ENCODE peak calls at places on chromosomes 5 and 9, in seven cellular contexts. One of them, this sample, is unnamed.

GRCh38 chr9:1058826-1059225 is 8.7 kb downstream of the DMRT2 start:
- DNase-seq in K562: no peak
- DNase-seq in HCT116: no peak
- DNase-seq in H1: no peak
- DNase-seq in GM12878: no peak
- DNase-seq in HepG2: no peak
- DNase-seq in SK-N-SH: no peak
- DNase-seq in this sample: no peak

GRCh38 chr5:74536658-74537057 is 103.9 kb downstream of the ENC1 start:
- DNase-seq in H1: no peak
- DNase-seq in GM12878: no peak
- DNase-seq in SK-N-SH: no peak
- DNase-seq in K562: no peak
- DNase-seq in HepG2: no peak
- DNase-seq in HCT116: no peak
- DNase-seq in this sample: no peak

GRCh38 chr5:94906750-94907149 is 288.3 kb downstream of the SLF1 start:
- DNase-seq in K562: no peak
- DNase-seq in GM12878: no peak
- DNase-seq in HepG2: no peak
- DNase-seq in HCT116: no peak
- DNase-seq in SK-N-SH: no peak
- DNase-seq in H1: no peak
- DNase-seq in this sample: no peak

GRCh38 chr5:1329111-1329579 is 15.8 kb downstream of the CLPTM1L start:
- DNase-seq in HCT116: no peak
- DNase-seq in K562: no peak
- DNase-seq in HepG2: no peak
- DNase-seq in SK-N-SH: no peak
- DNase-seq in GM12878: no peak
- DNase-seq in H1: no peak
- DNase-seq in this sample: no peak

GRCh38 chr9:76269789-76270188 is 124.4 kb downstream of the RFK start:
- DNase-seq in H1: no peak
- DNase-seq in GM12878: no peak
- DNase-seq in HCT116: no peak
- DNase-seq in SK-N-SH: no peak
- DNase-seq in HepG2: no peak
- DNase-seq in K562: no peak
- DNase-seq in this sample: no peak

GRCh38 chr9:116686135-116686534 is 970 bp upstream of the TRIM32 start:
- DNase-seq in GM12878: no peak
- DNase-seq in H1: no peak
- DNase-seq in K562: no peak
- DNase-seq in HCT116: no peak
- DNase-seq in SK-N-SH: no peak
- DNase-seq in HepG2: no peak
- DNase-seq in this sample: no peak

GRCh38 chr9:15253197-15253596 is 53.8 kb downstream of the TTC39B start:
- DNase-seq in GM12878: no peak
- DNase-seq in HepG2: no peak
- DNase-seq in HCT116: no peak
- DNase-seq in K562: no peak
- DNase-seq in SK-N-SH: no peak
- DNase-seq in H1: no peak
- DNase-seq in this sample: no peak

GRCh38 chr9:136312436-136312835 is 8.5 kb upstream of the CCDC187 start:
- DNase-seq in K562: peak; percentile 60
- DNase-seq in GM12878: no peak
- DNase-seq in HCT116: no peak
- DNase-seq in HepG2: no peak
- DNase-seq in H1: no peak
- DNase-seq in SK-N-SH: peak; percentile 92
- DNase-seq in this sample: peak; percentile 67

GRCh38 chr9:136551401-136552116 is 5.7 kb upstream of the NOTCH1 start:
- DNase-seq in GM12878: no peak
- DNase-seq in HepG2: no peak
- DNase-seq in K562: peak; percentile 55
- DNase-seq in SK-N-SH: no peak
- DNase-seq in HCT116: no peak
- DNase-seq in H1: no peak
- DNase-seq in this sample: peak; percentile 81

GRCh38 chr9:109254317-109254716 is 66.5 kb downstream of the EPB41L4B start:
- DNase-seq in SK-N-SH: no peak
- DNase-seq in K562: no peak
- DNase-seq in H1: no peak
- DNase-seq in GM12878: no peak
- DNase-seq in HepG2: no peak
- DNase-seq in HCT116: no peak
- DNase-seq in this sample: no peak

GRCh38 chr9:16367605-16368424 is 502.7 kb downstream of the BNC2 start:
- DNase-seq in K562: no peak
- DNase-seq in HCT116: no peak
- DNase-seq in H1: no peak
- DNase-seq in HepG2: no peak
- DNase-seq in GM12878: no peak
- DNase-seq in SK-N-SH: no peak
- DNase-seq in this sample: no peak

GRCh38 chr9:77305622-77306365 is 128.5 kb downstream of the VPS13A start:
- DNase-seq in HepG2: no peak
- DNase-seq in K562: no peak
- DNase-seq in SK-N-SH: no peak
- DNase-seq in H1: no peak
- DNase-seq in HCT116: no peak
- DNase-seq in GM12878: no peak
- DNase-seq in this sample: no peak

GRCh38 chr9:87076825-87077224 is 129.5 kb upstream of the GAS1 start:
- DNase-seq in H1: no peak
- DNase-seq in HCT116: no peak
- DNase-seq in K562: no peak
- DNase-seq in SK-N-SH: no peak
- DNase-seq in HepG2: no peak
- DNase-seq in GM12878: no peak
- DNase-seq in this sample: no peak

GRCh38 chr5:161535762-161536161 is 10.8 kb downstream of the GABRB2 start:
- DNase-seq in SK-N-SH: no peak
- DNase-seq in HepG2: no peak
- DNase-seq in HCT116: no peak
- DNase-seq in H1: no peak
- DNase-seq in K562: no peak
- DNase-seq in GM12878: no peak
- DNase-seq in this sample: no peak

GRCh38 chr5:135033026-135033861 is 784 bp downstream of the PITX1 start:
- DNase-seq in HepG2: peak; percentile 18
- DNase-seq in K562: peak; percentile 56
- DNase-seq in HCT116: no peak
- DNase-seq in GM12878: no peak
- DNase-seq in H1: no peak
- DNase-seq in SK-N-SH: peak; percentile 74
- DNase-seq in this sample: no peak

GRCh38 chr5:95068303-95068702 is 216.6 kb downstream of the MCTP1 start:
- DNase-seq in H1: no peak
- DNase-seq in HCT116: no peak
- DNase-seq in SK-N-SH: no peak
- DNase-seq in HepG2: no peak
- DNase-seq in K562: no peak
- DNase-seq in GM12878: no peak
- DNase-seq in this sample: no peak

GRCh38 chr9:89097219-89097618 is 81.4 kb downstream of the SHC3 start:
- DNase-seq in K562: no peak
- DNase-seq in H1: no peak
- DNase-seq in HCT116: no peak
- DNase-seq in SK-N-SH: no peak
- DNase-seq in GM12878: no peak
- DNase-seq in HepG2: no peak
- DNase-seq in this sample: no peak

GRCh38 chr9:130579738-130580463 is 524 bp downstream of the FUBP3 start:
- DNase-seq in HepG2: no peak
- DNase-seq in SK-N-SH: no peak
- DNase-seq in GM12878: no peak
- DNase-seq in H1: no peak
- DNase-seq in HCT116: no peak
- DNase-seq in K562: peak; percentile 21
- DNase-seq in this sample: no peak

GRCh38 chr5:123807177-123807900 is 295.4 kb downstream of the CSNK1G3 start:
- DNase-seq in K562: no peak
- DNase-seq in HepG2: no peak
- DNase-seq in SK-N-SH: no peak
- DNase-seq in GM12878: no peak
- DNase-seq in H1: no peak
- DNase-seq in HCT116: no peak
- DNase-seq in this sample: peak; percentile 85

GRCh38 chr5:51279983-51280382 is 103.3 kb upstream of the ISL1 start:
- DNase-seq in HepG2: no peak
- DNase-seq in GM12878: no peak
- DNase-seq in SK-N-SH: peak; percentile 47
- DNase-seq in K562: no peak
- DNase-seq in H1: no peak
- DNase-seq in HCT116: no peak
- DNase-seq in this sample: peak; percentile 23

GRCh38 chr9:4207881-4208615 is 91.8 kb downstream of the GLIS3 start:
- DNase-seq in GM12878: no peak
- DNase-seq in H1: no peak
- DNase-seq in K562: no peak
- DNase-seq in HepG2: no peak
- DNase-seq in SK-N-SH: no peak
- DNase-seq in HCT116: no peak
- DNase-seq in this sample: no peak
- TF ChIP-seq JUND in GM12878: no peak
- TF ChIP-seq JUND in H1: no peak
- TF ChIP-seq JUND in K562: no peak
- TF ChIP-seq JUND in HepG2: no peak
- TF ChIP-seq JUND in SK-N-SH: no peak
- TF ChIP-seq JUND in HCT116: no peak
- TF ChIP-seq JUND in this sample: no peak

GRCh38 chr5:62134811-62135210 is 171.2 kb upstream of the KIF2A start:
- DNase-seq in HCT116: no peak
- DNase-seq in GM12878: no peak
- DNase-seq in H1: no peak
- DNase-seq in K562: no peak
- DNase-seq in HepG2: no peak
- DNase-seq in SK-N-SH: no peak
- DNase-seq in this sample: no peak
- TF ChIP-seq JUND in HCT116: no peak
- TF ChIP-seq JUND in GM12878: no peak
- TF ChIP-seq JUND in H1: no peak
- TF ChIP-seq JUND in K562: no peak
- TF ChIP-seq JUND in HepG2: no peak
- TF ChIP-seq JUND in SK-N-SH: no peak
- TF ChIP-seq JUND in this sample: no peak

DNA sequence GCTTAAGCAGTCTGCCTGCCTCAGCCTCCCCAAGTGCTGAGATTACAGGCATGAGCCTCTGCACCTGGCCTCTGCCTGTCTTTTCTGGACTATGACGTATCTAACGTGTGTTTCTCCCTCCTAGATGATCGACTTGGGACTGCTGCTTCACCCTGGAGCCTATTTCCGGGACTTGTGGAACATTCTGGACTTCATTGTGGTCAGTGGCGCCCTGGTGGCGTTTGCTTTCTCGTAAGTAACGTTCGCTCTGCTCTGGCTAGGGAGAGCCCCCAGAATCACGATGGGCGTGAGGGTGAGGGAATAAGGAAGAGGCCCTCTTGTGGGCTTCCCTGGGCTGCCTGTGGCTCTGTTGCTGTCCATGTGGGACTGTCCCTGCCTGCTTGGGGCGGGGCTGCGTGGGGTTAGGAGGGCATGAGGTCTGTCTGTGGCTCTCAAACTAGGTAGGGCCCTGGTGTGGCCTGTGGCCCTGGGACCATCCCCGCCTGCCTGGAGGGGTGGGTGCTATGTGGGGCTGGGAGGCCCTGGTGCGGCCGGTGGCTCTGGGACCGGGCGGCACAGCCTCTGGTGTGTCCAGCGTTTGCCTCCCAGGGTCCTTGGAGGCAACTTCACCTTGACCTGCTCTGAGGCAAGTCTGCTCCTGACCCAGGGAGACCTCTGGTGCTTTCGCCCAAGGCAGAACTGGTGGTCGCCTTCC is 171.7 kb downstream of the CACNA1B start:
- DNase-seq in H1: no peak
- DNase-seq in HCT116: no peak
- DNase-seq in SK-N-SH: peak; percentile 16
- DNase-seq in HepG2: no peak
- DNase-seq in GM12878: no peak
- DNase-seq in K562: no peak
- DNase-seq in this sample: no peak
- TF ChIP-seq JUND in H1: no peak
- TF ChIP-seq JUND in HCT116: no peak
- TF ChIP-seq JUND in SK-N-SH: no peak
- TF ChIP-seq JUND in HepG2: no peak
- TF ChIP-seq JUND in GM12878: no peak
- TF ChIP-seq JUND in K562: no peak
- TF ChIP-seq JUND in this sample: no peak

GRCh38 chr5:151617383-151617840 is 26.3 kb upstream of the FAT2 start:
- DNase-seq in K562: no peak
- DNase-seq in HCT116: no peak
- DNase-seq in HepG2: no peak
- DNase-seq in H1: no peak
- DNase-seq in GM12878: no peak
- DNase-seq in SK-N-SH: no peak
- DNase-seq in this sample: no peak

GRCh38 chr5:151620463-151620844 is 29.3 kb upstream of the FAT2 start:
- DNase-seq in HepG2: no peak
- DNase-seq in SK-N-SH: no peak
- DNase-seq in HCT116: no peak
- DNase-seq in GM12878: no peak
- DNase-seq in K562: no peak
- DNase-seq in H1: no peak
- DNase-seq in this sample: no peak

GRCh38 chr5:151617841-151618710 is 26.9 kb upstream of the FAT2 start:
- DNase-seq in H1: no peak
- DNase-seq in HepG2: peak; percentile 87
- DNase-seq in HCT116: peak; percentile 7
- DNase-seq in K562: no peak
- DNase-seq in SK-N-SH: no peak
- DNase-seq in GM12878: no peak
- DNase-seq in this sample: no peak

GRCh38 chr5:151618907-151619306 is 27.8 kb upstream of the FAT2 start:
- DNase-seq in H1: no peak
- DNase-seq in SK-N-SH: no peak
- DNase-seq in HCT116: peak; percentile 8
- DNase-seq in GM12878: no peak
- DNase-seq in HepG2: peak; percentile 28
- DNase-seq in K562: no peak
- DNase-seq in this sample: peak; percentile 23

DNA sequence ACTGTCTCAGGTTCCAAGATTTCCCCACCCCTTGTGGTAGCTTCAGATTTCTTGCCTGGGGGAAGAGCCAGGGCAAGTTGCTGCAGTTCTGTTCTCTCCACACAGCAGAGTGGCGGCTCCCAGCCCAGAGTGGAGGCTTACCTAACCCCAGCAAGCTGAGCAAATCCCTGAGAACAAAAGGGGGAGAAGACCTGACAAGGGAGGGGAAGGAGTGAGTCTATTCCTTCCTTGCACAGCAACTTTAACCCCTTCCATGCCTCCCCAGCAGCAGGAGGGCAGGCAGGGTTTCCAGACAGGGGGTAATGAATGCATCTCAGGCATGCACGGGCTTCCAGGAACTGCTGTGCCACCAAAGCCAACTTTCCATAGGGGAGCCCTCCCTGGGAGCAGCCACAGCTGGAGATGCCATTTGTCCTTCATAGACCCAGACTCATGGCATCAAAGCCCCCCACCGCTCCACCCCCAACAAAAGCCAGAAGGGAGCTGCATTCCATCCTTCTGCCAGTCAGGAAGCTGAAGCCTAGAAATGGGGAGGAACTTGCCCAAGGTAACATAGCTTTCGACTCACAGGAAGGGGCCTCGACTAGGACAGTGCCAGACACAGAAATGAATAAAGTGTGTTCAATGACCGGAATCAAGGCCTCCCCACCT is 28.8 kb upstream of the FAT2 start:
- DNase-seq in SK-N-SH: no peak
- DNase-seq in HCT116: no peak
- DNase-seq in HepG2: no peak
- DNase-seq in GM12878: no peak
- DNase-seq in H1: peak; percentile 69
- DNase-seq in K562: no peak
- DNase-seq in this sample: no peak
- TF ChIP-seq JUND in SK-N-SH: no peak
- TF ChIP-seq JUND in HCT116: no peak
- TF ChIP-seq JUND in HepG2: no peak
- TF ChIP-seq JUND in GM12878: no peak
- TF ChIP-seq JUND in H1: no peak
- TF ChIP-seq JUND in K562: no peak
- TF ChIP-seq JUND in this sample: no peak

This sample was measured in T47D.